ENCODE peak calls at places on chromosomes 6 and 20, in six cellular contexts. O is heart left ventricle, U is AG04450, B is brain microvascular endothelial cell, Q is H9, A is AG09309. I is an unnamed sample.
A peak's percentile ranks its signal among the peaks of the same experiment; 100 is the strongest.

GRCh38 chr6:108581237-108581931 is 20.7 kb downstream of the FOXO3 start:
- DNase-seq in U (no peak), Q (no peak), O (no peak), B (no peak), A (no peak), I (no peak)

GRCh38 chr6:1789092-1789491 is 179.4 kb downstream of the FOXC1 start:
- DNase-seq in A (no peak), Q (no peak), B (peak; percentile 84), U (no peak), O (no peak), I (no peak)

GRCh38 chr6:164825386-164825785 is 484.0 kb downstream of the C6orf118 start:
- DNase-seq in O (no peak), B (no peak), U (no peak), Q (no peak), A (no peak), I (no peak)

GRCh38 chr6:149316108-149316727 is 1.3 kb upstream of the TAB2 start:
- DNase-seq in O (no peak), B (no peak), U (no peak), A (no peak), Q (no peak), I (no peak)

GRCh38 chr6:9399916-9400315 is 964.6 kb upstream of the SLC35B3 start:
- DNase-seq in O (no peak), A (no peak), U (no peak), Q (no peak), B (no peak), I (no peak)

GRCh38 chr20:34316191-34316814 is 13.1 kb upstream of the AHCY start:
- DNase-seq in A (peak; percentile 20), O (no peak), B (peak; percentile 35), Q (no peak), U (no peak), I (no peak)

GRCh38 chr6:76792394-76792793 is 670.9 kb downstream of the HTR1B start:
- DNase-seq in O (no peak), U (no peak), A (no peak), B (peak; percentile 72), Q (no peak), I (no peak)

GRCh38 chr6:35511980-35512379 is 716 bp downstream of the TULP1 start:
- DNase-seq in B (no peak), O (no peak), U (no peak), Q (no peak), A (no peak), I (no peak)

GRCh38 chr6:136024711-136025110 is 173.2 kb downstream of the PDE7B start:
- DNase-seq in Q (no peak), A (no peak), U (no peak), B (no peak), O (no peak), I (no peak)

GRCh38 chr6:166485651-166486535 is 100.6 kb downstream of the RAMACL start:
- DNase-seq in U (no peak), O (peak; percentile 16), Q (no peak), B (no peak), A (no peak), I (peak; percentile 25)

GRCh38 chr20:63326314-63327228 is 33.6 kb downstream of the COL20A1 start:
- DNase-seq in B (no peak), U (no peak), A (no peak), Q (no peak), O (peak; percentile 9), I (peak; percentile 42)

GRCh38 chr6:3413612-3414011 is 43.2 kb downstream of the SLC22A23 start:
- DNase-seq in O (no peak), U (no peak), B (no peak), Q (no peak), A (no peak), I (no peak)

GRCh38 chr6:27575594-27576361 is 102.9 kb upstream of the ZNF184 start:
- DNase-seq in U (no peak), O (no peak), Q (no peak), A (no peak), B (peak; percentile 62), I (no peak)

GRCh38 chr6:127950566-127951141 is 49.8 kb upstream of the THEMIS start:
- DNase-seq in U (no peak), B (no peak), A (no peak), O (no peak), Q (no peak), I (no peak)

GRCh38 chr6:20061952-20062351 is 150.3 kb downstream of the MBOAT1 start:
- DNase-seq in O (no peak), U (no peak), Q (no peak), B (no peak), A (no peak), I (no peak)

GRCh38 chr6:107820571-107821261 is 3.4 kb downstream of the SCML4 start:
- DNase-seq in B (no peak), Q (no peak), U (no peak), O (no peak), A (no peak), I (no peak)

GRCh38 chr20:51126337-51126736 is 103.4 kb upstream of the KCNG1 start:
- DNase-seq in B (no peak), Q (no peak), O (no peak), U (no peak), A (no peak), I (no peak)

GRCh38 chr20:5910192-5910591 is 40.1 kb downstream of the TRMT6 start:
- DNase-seq in Q (no peak), U (no peak), O (no peak), A (no peak), B (no peak), I (no peak)

GRCh38 chr6:100353276-100354015 is 111.3 kb downstream of the SIM1 start:
- DNase-seq in B (peak; percentile 68), A (no peak), U (no peak), Q (no peak), O (no peak), I (no peak)

GRCh38 chr6:134840086-134840485 is 109.8 kb downstream of the ALDH8A1 start:
- DNase-seq in U (no peak), Q (no peak), O (no peak), A (no peak), B (no peak), I (no peak)

GRCh38 chr20:56422131-56422823 is 10.2 kb downstream of the CASS4 start:
- DNase-seq in O (no peak), Q (no peak), U (peak; percentile 51), B (peak; percentile 79), A (peak; percentile 28), I (no peak)

GRCh38 chr6:72968704-72969103 is 256.6 kb downstream of the KHDC1L start:
- DNase-seq in A (no peak), Q (no peak), O (no peak), U (peak; percentile 29), B (no peak), I (no peak)

GRCh38 chr20:19758888-19759331 is 852 bp downstream of the RIN2 start:
- DNase-seq in B (no peak), A (no peak), Q (peak; percentile 76), U (no peak), O (peak; percentile 90), I (peak; percentile 61)

GRCh38 chr20:53621482-53622246 is 28.0 kb upstream of the ZNF217 start:
- DNase-seq in Q (no peak), A (peak; percentile 92), U (no peak), B (no peak), O (peak; percentile 38), I (no peak)

GRCh38 chr20:53626584-53626983 is 32.9 kb upstream of the ZNF217 start:
- DNase-seq in U (no peak), Q (no peak), O (no peak), A (no peak), B (no peak), I (no peak)

GRCh38 chr20:53623127-53623453 is 29.5 kb upstream of the ZNF217 start:
- DNase-seq in B (no peak), Q (no peak), U (no peak), A (no peak), O (no peak), I (no peak)

GRCh38 chr20:53622247-53623114 is 28.8 kb upstream of the ZNF217 start:
- DNase-seq in A (no peak), O (no peak), U (no peak), Q (no peak), B (no peak), I (no peak)

DNA sequence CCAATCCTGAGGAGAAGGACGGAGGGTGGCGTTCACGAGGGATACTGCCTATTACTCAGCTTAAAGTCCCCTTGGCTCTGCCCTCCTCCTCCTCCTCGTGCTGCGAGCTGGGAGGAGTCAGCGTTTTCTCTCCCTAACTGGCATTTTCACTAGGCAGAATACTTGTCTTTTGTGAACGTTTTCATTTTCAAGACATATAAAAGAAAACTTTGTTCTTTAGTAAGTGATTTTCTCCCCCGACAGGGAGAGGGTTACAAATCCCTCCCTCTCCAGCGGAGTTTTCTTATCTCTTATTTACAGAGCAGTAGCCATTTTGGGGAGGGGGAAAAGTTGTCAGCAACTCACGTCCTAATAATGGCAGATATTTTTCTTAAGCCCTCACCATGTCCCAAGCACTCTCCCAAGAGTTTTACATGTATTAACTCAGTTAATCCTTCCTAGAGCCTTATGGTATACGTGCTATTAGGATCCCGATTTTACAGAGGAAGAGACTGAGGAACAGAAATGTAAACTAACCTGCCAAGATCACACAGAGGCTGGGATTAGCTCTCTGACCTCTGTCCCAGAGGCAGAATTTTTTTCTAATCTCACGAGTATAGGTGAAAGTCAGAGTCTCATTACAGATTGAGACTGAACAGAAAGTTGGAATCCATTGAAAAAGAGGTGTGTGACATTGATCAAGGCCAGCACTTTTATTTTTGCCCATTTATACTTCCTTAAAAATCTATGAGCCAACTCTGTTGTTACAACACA is 30.0 kb upstream of the ZNF217 start:
- DNase-seq in B (peak; percentile 73), U (no peak), A (no peak), O (peak; percentile 76), Q (peak; percentile 64), I (peak; percentile 66)
- TF ChIP-seq CTCF in B (peak; percentile 23), U (peak; percentile 4), A (no peak), O (no peak), Q (no peak), I (no peak)

DNA sequence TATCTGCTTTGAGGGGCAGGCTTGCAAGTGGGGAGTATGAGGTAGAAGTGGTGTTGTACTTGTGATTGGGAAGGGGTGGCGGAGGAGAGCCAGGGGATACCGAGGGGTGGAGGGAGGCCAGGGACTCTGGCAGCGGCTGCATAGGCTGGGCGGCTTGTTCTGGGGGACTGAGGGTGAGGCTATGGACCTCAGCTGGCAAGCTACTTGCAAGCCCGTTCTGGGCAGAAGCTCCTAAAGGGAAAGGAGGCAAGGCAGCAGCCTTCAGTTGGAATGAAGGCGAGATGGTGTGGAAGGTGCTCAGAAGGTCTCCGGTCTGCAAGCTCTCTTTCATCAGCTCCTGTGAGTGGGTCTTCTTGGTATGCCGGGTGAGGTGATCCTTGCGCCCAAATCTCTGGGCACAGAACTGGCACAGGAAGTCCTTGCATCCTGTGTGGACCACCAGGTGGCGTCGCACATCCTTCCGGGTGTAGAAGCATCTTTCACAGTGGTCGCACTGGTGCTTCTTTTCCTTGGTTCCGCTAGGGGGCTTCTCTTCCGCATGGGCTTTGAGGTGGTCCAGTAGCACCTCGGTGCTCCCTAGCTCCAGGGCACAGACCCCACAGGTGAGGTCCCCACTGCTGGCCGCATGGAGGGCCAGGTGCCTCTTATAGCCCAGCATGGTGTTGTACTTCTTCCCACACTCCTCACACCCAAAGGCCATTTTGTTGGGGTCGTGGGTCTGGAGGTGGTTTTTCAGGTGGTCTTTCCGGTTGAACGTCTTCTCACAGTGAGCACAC is 66.0 kb downstream of the PLAGL1 start:
- DNase-seq in Q (peak; percentile 93), U (no peak), B (peak; percentile 38), O (peak; percentile 42), A (peak; percentile 4), I (no peak)
- TF ChIP-seq CTCF in Q (peak; percentile 99), U (peak; percentile 65), B (peak; percentile 90), O (peak; percentile 53), A (peak; percentile 81), I (peak; percentile 57)

GRCh38 chr6:139373154-139373927 is 1.1 kb downstream of the CITED2 start:
- DNase-seq in Q (peak; percentile 40), A (no peak), O (peak; percentile 75), B (peak; percentile 37), U (no peak), I (peak; percentile 66)
- TF ChIP-seq CTCF in Q (peak; percentile 34), A (peak; percentile 10), O (no peak), B (peak; percentile 31), U (peak; percentile 18), I (peak; percentile 50)

GRCh38 chr6:24524801-24525200 is 30.0 kb downstream of the ALDH5A1 start:
- DNase-seq in O (no peak), Q (peak; percentile 37), A (peak; percentile 21), U (peak; percentile 15), B (peak; percentile 51), I (no peak)
- TF ChIP-seq CTCF in O (peak; percentile 21), Q (peak; percentile 80), A (peak; percentile 70), U (peak; percentile 60), B (peak; percentile 79), I (no peak)